ENCODE peak calls at places on chromosome 21, in six cellular contexts. P is fibroblast of lung, J is progenitor cell of endocrine pancreas, X is endothelial cell, V is astrocyte of the spinal cord, N is omental fat pad. Q is an unnamed sample.

GRCh38 chr21:28632718-28633408 is 359.8 kb downstream of the LTN1 start:
- DNase-seq in P (peak), J (no peak), X (no peak), V (peak), N (no peak), Q (no peak)

GRCh38 chr21:33212159-33212851 is 17.4 kb upstream of the IFNAR2 start:
- DNase-seq in P (peak), J (no peak), X (no peak), V (peak), N (no peak), Q (no peak)

GRCh38 chr21:15552914-15553491 is 176.8 kb upstream of the USP25 start:
- DNase-seq in P (peak), J (no peak), X (no peak), V (peak), N (no peak), Q (no peak)

GRCh38 chr21:24826822-24827221 is 780.5 kb downstream of the MRPL39 start:
- DNase-seq in P (no peak), J (no peak), X (no peak), V (no peak), N (no peak), Q (no peak)

GRCh38 chr21:44854664-44855446 is 18.6 kb downstream of the PTTG1IP start:
- DNase-seq in P (no peak), J (no peak), X (no peak), V (no peak), N (no peak), Q (no peak)

GRCh38 chr21:25639922-25640670 is 1.0 kb downstream of the JAM2 start:
- DNase-seq in P (peak), J (peak), X (peak), V (peak), N (peak), Q (peak)

GRCh38 chr21:17738171-17738953 is 80.8 kb downstream of the C21orf91 start:
- DNase-seq in P (no peak), J (no peak), X (no peak), V (peak), N (no peak), Q (no peak)

GRCh38 chr21:46256501-46256994 is 28.0 kb upstream of the LSS start:
- DNase-seq in P (no peak), J (no peak), X (no peak), V (no peak), N (no peak), Q (no peak)

GRCh38 chr21:38848187-38848609 is 42.5 kb downstream of the ETS2 start:
- DNase-seq in P (no peak), J (no peak), X (no peak), V (no peak), N (no peak), Q (no peak)

GRCh38 chr21:42659416-42660117 is 6.1 kb downstream of the PDE9A start:
- DNase-seq in P (no peak), J (no peak), X (no peak), V (no peak), N (no peak), Q (no peak)

GRCh38 chr21:45839274-45839673 is 142.3 kb upstream of the COL6A1 start:
- DNase-seq in P (peak), J (no peak), X (no peak), V (peak), N (no peak), Q (no peak)

GRCh38 chr21:16358021-16358420 is 628.2 kb downstream of the USP25 start:
- DNase-seq in P (no peak), J (no peak), X (no peak), V (no peak), N (no peak), Q (no peak)

GRCh38 chr21:21179619-21180336 is 181.6 kb downstream of the NCAM2 start:
- DNase-seq in P (no peak), J (no peak), X (no peak), V (no peak), N (no peak), Q (no peak)

GRCh38 chr21:43187715-43188114 is 18.9 kb downstream of the CRYAA start:
- DNase-seq in P (no peak), J (no peak), X (no peak), V (no peak), N (no peak), Q (no peak)

GRCh38 chr21:30497065-30497464 is at the start of gene KRTAP19-4:
- DNase-seq in P (no peak), J (no peak), X (no peak), V (no peak), N (no peak), Q (no peak)

GRCh38 chr21:30487336-30487735 is at the start of gene KRTAP19-2:
- DNase-seq in P (no peak), J (no peak), X (no peak), V (no peak), N (no peak), Q (no peak)

GRCh38 chr21:30486180-30486579 is 1.1 kb downstream of the KRTAP19-2 start:
- DNase-seq in P (no peak), J (no peak), X (no peak), V (no peak), N (no peak), Q (no peak)

DNA sequence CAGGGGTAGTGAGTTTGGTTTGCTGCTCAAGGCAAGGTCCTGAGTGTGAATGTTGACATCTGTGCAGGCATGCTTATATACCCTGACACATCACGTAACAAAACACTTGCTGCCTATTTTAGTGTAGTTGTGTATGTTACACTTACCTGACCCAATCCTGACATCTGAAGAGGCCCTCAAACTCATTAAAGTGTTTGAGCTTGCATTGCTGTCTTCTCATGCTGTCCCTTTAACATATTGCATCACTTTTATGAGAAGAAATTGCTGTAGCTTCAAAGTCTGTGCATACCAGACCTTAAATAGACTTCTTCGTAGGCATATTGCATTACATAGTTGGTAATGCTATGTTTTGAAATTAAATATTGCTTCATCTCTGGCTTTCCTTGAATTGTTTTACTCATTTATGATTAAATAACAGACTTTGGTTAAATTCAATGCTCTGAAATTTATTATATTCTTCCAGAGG is at the start of gene KRTAP19-3:
- DNase-seq in P (no peak), J (no peak), X (no peak), V (no peak), N (no peak), Q (no peak)
- TF ChIP-seq CTCF in P (no peak), J (no peak), X (no peak), V (no peak), N (no peak), Q (no peak)

GRCh38 chr21:41233913-41234312 is 66.0 kb downstream of the BACE2 start:
- DNase-seq in P (no peak), J (no peak), X (no peak), V (no peak), N (no peak), Q (no peak)
- TF ChIP-seq CTCF in P (no peak), J (no peak), X (no peak), V (no peak), N (no peak), Q (no peak)

GRCh38 chr21:34351786-34352241 is 12.0 kb upstream of the KCNE2 start:
- DNase-seq in P (peak), J (peak), X (peak), V (peak), N (no peak), Q (peak)
- TF ChIP-seq CTCF in P (peak), J (peak), X (peak), V (peak), N (peak), Q (peak)

GRCh38 chr21:36245115-36245514 is 74.9 kb upstream of the MORC3 start:
- DNase-seq in P (no peak), J (no peak), X (no peak), V (no peak), N (no peak), Q (no peak)
- TF ChIP-seq CTCF in P (no peak), J (no peak), X (no peak), V (no peak), N (no peak), Q (no peak)